ENCODE peak calls at places on chromosomes 1 and 21, in six cellular contexts. One of them, this sample, is unnamed.
A peak's percentile ranks its signal among the peaks of the same experiment; 100 is the strongest.

GRCh38 chr1:201748331-201748730 is 80.6 kb upstream of the IPO9 start:
- DNase-seq in heart left ventricle: no peak
- DNase-seq in Calu3: no peak
- DNase-seq in HFFc6: peak; percentile 92
- DNase-seq in fibroblast of lung: peak; percentile 99
- DNase-seq in Peyer's patch: no peak
- DNase-seq in this sample: no peak

GRCh38 chr1:237327061-237327460 is 285.1 kb downstream of the RYR2 start:
- DNase-seq in fibroblast of lung: no peak
- DNase-seq in Calu3: no peak
- DNase-seq in Peyer's patch: no peak
- DNase-seq in HFFc6: no peak
- DNase-seq in heart left ventricle: no peak
- DNase-seq in this sample: no peak

GRCh38 chr1:159647616-159648015 is 60.0 kb downstream of the APCS start:
- DNase-seq in heart left ventricle: no peak
- DNase-seq in Peyer's patch: no peak
- DNase-seq in Calu3: no peak
- DNase-seq in fibroblast of lung: no peak
- DNase-seq in HFFc6: peak; percentile 10
- DNase-seq in this sample: no peak

GRCh38 chr1:918353-918752 is 5.4 kb upstream of the SAMD11 start:
- DNase-seq in heart left ventricle: no peak
- DNase-seq in Peyer's patch: no peak
- DNase-seq in HFFc6: no peak
- DNase-seq in Calu3: no peak
- DNase-seq in fibroblast of lung: no peak
- DNase-seq in this sample: no peak

GRCh38 chr1:35062518-35063196 is 16.5 kb upstream of the ZMYM1 start:
- DNase-seq in fibroblast of lung: peak; percentile 72
- DNase-seq in HFFc6: peak; percentile 85
- DNase-seq in Peyer's patch: no peak
- DNase-seq in heart left ventricle: no peak
- DNase-seq in Calu3: peak; percentile 14
- DNase-seq in this sample: no peak

GRCh38 chr1:115976062-115976899 is at the start of gene SLC22A15:
- DNase-seq in heart left ventricle: peak; percentile 70
- DNase-seq in Peyer's patch: peak; percentile 70
- DNase-seq in Calu3: peak; percentile 51
- DNase-seq in HFFc6: peak; percentile 51
- DNase-seq in fibroblast of lung: peak; percentile 13
- DNase-seq in this sample: peak; percentile 25

GRCh38 chr1:239550178-239550577 is 163.8 kb downstream of the CHRM3 start:
- DNase-seq in heart left ventricle: no peak
- DNase-seq in Peyer's patch: no peak
- DNase-seq in Calu3: no peak
- DNase-seq in fibroblast of lung: peak; percentile 12
- DNase-seq in HFFc6: peak; percentile 49
- DNase-seq in this sample: no peak

GRCh38 chr1:42887366-42887765 is 41.0 kb downstream of the ZNF691 start:
- DNase-seq in Calu3: no peak
- DNase-seq in fibroblast of lung: no peak
- DNase-seq in HFFc6: no peak
- DNase-seq in Peyer's patch: peak; percentile 44
- DNase-seq in heart left ventricle: no peak
- DNase-seq in this sample: no peak

GRCh38 chr1:23169727-23170335 is 1.2 kb upstream of the LUZP1 start:
- DNase-seq in HFFc6: peak; percentile 12
- DNase-seq in Peyer's patch: no peak
- DNase-seq in Calu3: no peak
- DNase-seq in fibroblast of lung: peak; percentile 74
- DNase-seq in heart left ventricle: peak; percentile 86
- DNase-seq in this sample: peak; percentile 78

GRCh38 chr1:228646717-228647522 is 88.4 kb upstream of the RHOU start:
- DNase-seq in Peyer's patch: no peak
- DNase-seq in heart left ventricle: no peak
- DNase-seq in fibroblast of lung: peak; percentile 19
- DNase-seq in HFFc6: peak; percentile 49
- DNase-seq in Calu3: no peak
- DNase-seq in this sample: no peak

GRCh38 chr1:172118618-172119017 is 277.3 kb downstream of the DNM3 start:
- DNase-seq in HFFc6: no peak
- DNase-seq in Calu3: no peak
- DNase-seq in fibroblast of lung: no peak
- DNase-seq in Peyer's patch: no peak
- DNase-seq in heart left ventricle: no peak
- DNase-seq in this sample: no peak

GRCh38 chr1:93977546-93977945 is 68.3 kb upstream of the GCLM start:
- DNase-seq in Calu3: no peak
- DNase-seq in HFFc6: peak; percentile 43
- DNase-seq in heart left ventricle: no peak
- DNase-seq in Peyer's patch: no peak
- DNase-seq in fibroblast of lung: peak; percentile 78
- DNase-seq in this sample: no peak

GRCh38 chr1:90879281-90879680 is 142.6 kb downstream of the ZNF644 start:
- DNase-seq in fibroblast of lung: peak; percentile 4
- DNase-seq in Peyer's patch: no peak
- DNase-seq in HFFc6: no peak
- DNase-seq in heart left ventricle: no peak
- DNase-seq in Calu3: no peak
- DNase-seq in this sample: no peak

GRCh38 chr21:28263974-28264373 is 728.7 kb downstream of the LTN1 start:
- DNase-seq in heart left ventricle: no peak
- DNase-seq in Peyer's patch: no peak
- DNase-seq in Calu3: no peak
- DNase-seq in fibroblast of lung: no peak
- DNase-seq in HFFc6: no peak
- DNase-seq in this sample: no peak

GRCh38 chr21:35428927-35429326 is 379.8 kb upstream of the RUNX1 start:
- DNase-seq in fibroblast of lung: no peak
- DNase-seq in Calu3: no peak
- DNase-seq in Peyer's patch: no peak
- DNase-seq in heart left ventricle: no peak
- DNase-seq in HFFc6: no peak
- DNase-seq in this sample: no peak

GRCh38 chr1:178651742-178652141 is 73.3 kb upstream of the RALGPS2 start:
- DNase-seq in HFFc6: no peak
- DNase-seq in fibroblast of lung: peak; percentile 13
- DNase-seq in heart left ventricle: no peak
- DNase-seq in Peyer's patch: no peak
- DNase-seq in Calu3: no peak
- DNase-seq in this sample: no peak

GRCh38 chr1:153805042-153805745 is 30.0 kb downstream of the SLC27A3 start:
- DNase-seq in Peyer's patch: no peak
- DNase-seq in heart left ventricle: peak; percentile 78
- DNase-seq in Calu3: no peak
- DNase-seq in HFFc6: peak; percentile 91
- DNase-seq in fibroblast of lung: peak; percentile 65
- DNase-seq in this sample: peak; percentile 45

GRCh38 chr1:87999852-88000251 is 671.2 kb downstream of the LMO4 start:
- DNase-seq in Peyer's patch: no peak
- DNase-seq in Calu3: no peak
- DNase-seq in fibroblast of lung: no peak
- DNase-seq in heart left ventricle: no peak
- DNase-seq in HFFc6: no peak
- DNase-seq in this sample: no peak

GRCh38 chr1:157360021-157360390 is 192.3 kb downstream of the FCRL5 start:
- DNase-seq in Peyer's patch: no peak
- DNase-seq in heart left ventricle: no peak
- DNase-seq in Calu3: no peak
- DNase-seq in fibroblast of lung: no peak
- DNase-seq in HFFc6: no peak
- DNase-seq in this sample: no peak

GRCh38 chr1:210291786-210292275 is 36.9 kb upstream of the HHAT start:
- DNase-seq in fibroblast of lung: peak; percentile 88
- DNase-seq in Peyer's patch: no peak
- DNase-seq in HFFc6: peak; percentile 57
- DNase-seq in Calu3: no peak
- DNase-seq in heart left ventricle: no peak
- DNase-seq in this sample: peak; percentile 93

GRCh38 chr1:19347538-19348177 is 35.5 kb downstream of the SLC66A1 start:
- DNase-seq in fibroblast of lung: no peak
- DNase-seq in heart left ventricle: no peak
- DNase-seq in Peyer's patch: no peak
- DNase-seq in Calu3: no peak
- DNase-seq in HFFc6: no peak
- DNase-seq in this sample: no peak

GRCh38 chr1:204282801-204283200 is 69.0 kb upstream of the GOLT1A start:
- DNase-seq in HFFc6: no peak
- DNase-seq in fibroblast of lung: no peak
- DNase-seq in Peyer's patch: no peak
- DNase-seq in Calu3: no peak
- DNase-seq in heart left ventricle: no peak
- DNase-seq in this sample: no peak

GRCh38 chr21:43767980-43768867 is 7.9 kb downstream of the CSTB start:
- DNase-seq in fibroblast of lung: peak; percentile 90
- DNase-seq in Peyer's patch: peak; percentile 86
- DNase-seq in HFFc6: peak; percentile 53
- DNase-seq in heart left ventricle: no peak
- DNase-seq in Calu3: peak; percentile 74
- DNase-seq in this sample: no peak

GRCh38 chr1:109188776-109189175 is 24.9 kb upstream of the SARS1 start:
- DNase-seq in HFFc6: no peak
- DNase-seq in Calu3: no peak
- DNase-seq in heart left ventricle: no peak
- DNase-seq in fibroblast of lung: no peak
- DNase-seq in Peyer's patch: no peak
- DNase-seq in this sample: no peak

GRCh38 chr1:83942914-83943313 is 56.0 kb downstream of the TTLL7 start:
- DNase-seq in heart left ventricle: no peak
- DNase-seq in fibroblast of lung: peak; percentile 71
- DNase-seq in Peyer's patch: no peak
- DNase-seq in HFFc6: peak; percentile 20
- DNase-seq in Calu3: no peak
- DNase-seq in this sample: no peak

DNA sequence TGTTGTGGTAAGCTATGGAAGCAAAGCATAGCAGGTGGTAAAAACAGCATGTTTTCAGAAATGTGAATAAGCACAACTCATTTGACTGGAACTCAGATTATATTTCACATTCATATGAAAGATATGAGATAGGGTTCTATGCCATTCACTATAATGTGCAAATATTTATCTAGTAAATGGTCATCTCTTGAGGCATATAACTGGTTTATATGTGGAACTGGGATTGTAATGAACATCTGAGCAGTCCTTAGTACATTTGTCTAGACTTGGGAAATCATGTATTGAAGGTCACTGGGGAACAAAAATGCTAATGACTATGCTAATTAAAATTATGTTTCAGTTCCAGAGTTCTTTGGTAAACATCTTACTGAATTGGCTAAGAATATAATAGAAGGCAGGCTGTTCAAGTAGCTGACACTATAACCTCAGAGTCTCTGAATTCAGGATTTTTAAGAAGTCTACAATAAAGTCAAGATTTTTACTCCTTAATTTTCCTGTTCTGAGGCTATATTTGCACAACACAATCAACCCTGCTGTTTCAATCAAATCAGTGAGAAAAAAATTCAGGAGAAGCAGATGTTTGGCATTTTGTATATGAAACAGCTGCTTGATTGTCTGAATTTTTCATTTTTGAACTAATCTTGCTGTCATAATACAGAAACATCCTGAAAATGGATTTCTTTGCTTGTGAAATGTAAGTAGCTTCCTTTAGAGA is 244.9 kb upstream of the RGS18 start:
- DNase-seq in Calu3: no peak
- DNase-seq in fibroblast of lung: no peak
- DNase-seq in heart left ventricle: no peak
- DNase-seq in Peyer's patch: no peak
- DNase-seq in HFFc6: no peak
- DNase-seq in this sample: no peak
- TF ChIP-seq CTCF in Calu3: no peak
- TF ChIP-seq CTCF in fibroblast of lung: no peak
- TF ChIP-seq CTCF in heart left ventricle: no peak
- TF ChIP-seq CTCF in Peyer's patch: no peak
- TF ChIP-seq CTCF in HFFc6: no peak
- TF ChIP-seq CTCF in this sample: no peak

GRCh38 chr1:113073457-113073950 is 506 bp downstream of the LRIG2 start:
- DNase-seq in fibroblast of lung: peak; percentile 67
- DNase-seq in Peyer's patch: no peak
- DNase-seq in heart left ventricle: peak; percentile 67
- DNase-seq in HFFc6: peak; percentile 65
- DNase-seq in Calu3: peak; percentile 60
- DNase-seq in this sample: peak; percentile 34
- TF ChIP-seq CTCF in fibroblast of lung: peak; percentile 41
- TF ChIP-seq CTCF in Peyer's patch: peak; percentile 25
- TF ChIP-seq CTCF in heart left ventricle: no peak
- TF ChIP-seq CTCF in HFFc6: peak; percentile 42
- TF ChIP-seq CTCF in Calu3: no peak
- TF ChIP-seq CTCF in this sample: peak; percentile 57

GRCh38 chr1:33342041-33342723 is 21.3 kb upstream of the A3GALT2 start:
- DNase-seq in fibroblast of lung: peak; percentile 99
- DNase-seq in heart left ventricle: peak; percentile 85
- DNase-seq in HFFc6: peak; percentile 93
- DNase-seq in Peyer's patch: peak; percentile 67
- DNase-seq in Calu3: peak; percentile 65
- DNase-seq in this sample: peak; percentile 93

GRCh38 chr1:33341190-33341589 is 20.3 kb upstream of the A3GALT2 start:
- DNase-seq in Peyer's patch: no peak
- DNase-seq in HFFc6: no peak
- DNase-seq in heart left ventricle: no peak
- DNase-seq in Calu3: no peak
- DNase-seq in fibroblast of lung: no peak
- DNase-seq in this sample: no peak

GRCh38 chr1:33338495-33339211 is 17.8 kb upstream of the A3GALT2 start:
- DNase-seq in HFFc6: peak; percentile 61
- DNase-seq in heart left ventricle: peak; percentile 60
- DNase-seq in Peyer's patch: no peak
- DNase-seq in Calu3: no peak
- DNase-seq in fibroblast of lung: peak; percentile 74
- DNase-seq in this sample: no peak

GRCh38 chr1:33337994-33338494 is 17.1 kb upstream of the A3GALT2 start:
- DNase-seq in fibroblast of lung: peak; percentile 75
- DNase-seq in HFFc6: peak; percentile 60
- DNase-seq in Calu3: no peak
- DNase-seq in Peyer's patch: no peak
- DNase-seq in heart left ventricle: no peak
- DNase-seq in this sample: no peak

DNA sequence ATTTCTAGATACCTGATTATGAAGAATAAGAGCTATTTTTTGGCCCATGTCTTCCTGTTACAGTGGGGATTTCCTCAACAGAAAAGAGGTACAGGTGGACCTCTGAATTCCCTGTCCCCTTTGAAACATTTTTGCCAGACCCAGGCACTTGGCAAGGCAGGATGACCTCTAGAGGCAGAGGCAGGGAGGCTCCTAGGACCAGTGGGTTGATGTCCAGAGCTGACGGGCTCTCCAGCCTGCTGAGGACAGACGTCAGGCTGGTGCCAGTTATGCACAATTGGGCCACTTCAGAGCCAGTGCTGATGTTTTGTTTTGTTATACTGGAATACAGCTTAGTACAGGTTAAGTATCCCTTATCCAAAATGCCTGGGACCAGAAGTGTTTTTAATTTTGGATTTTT is 18.5 kb upstream of the A3GALT2 start:
- DNase-seq in heart left ventricle: peak; percentile 70
- DNase-seq in Calu3: no peak
- DNase-seq in fibroblast of lung: no peak
- DNase-seq in Peyer's patch: no peak
- DNase-seq in HFFc6: no peak
- DNase-seq in this sample: no peak
- TF ChIP-seq CTCF in heart left ventricle: no peak
- TF ChIP-seq CTCF in Calu3: no peak
- TF ChIP-seq CTCF in fibroblast of lung: no peak
- TF ChIP-seq CTCF in Peyer's patch: no peak
- TF ChIP-seq CTCF in HFFc6: peak; percentile 47
- TF ChIP-seq CTCF in this sample: peak; percentile 9

GRCh38 chr1:44609412-44609767 is 64.9 kb downstream of the TMEM53 start:
- DNase-seq in HFFc6: peak; percentile 46
- DNase-seq in heart left ventricle: peak; percentile 54
- DNase-seq in Calu3: peak; percentile 68
- DNase-seq in fibroblast of lung: peak; percentile 28
- DNase-seq in Peyer's patch: peak; percentile 68
- DNase-seq in this sample: no peak
- TF ChIP-seq CTCF in HFFc6: peak; percentile 89
- TF ChIP-seq CTCF in heart left ventricle: no peak
- TF ChIP-seq CTCF in Calu3: peak; percentile 38
- TF ChIP-seq CTCF in fibroblast of lung: peak; percentile 59
- TF ChIP-seq CTCF in Peyer's patch: peak; percentile 53
- TF ChIP-seq CTCF in this sample: peak; percentile 72

This sample was measured in AG09319.